ENCODE peak calls at places on chromosome 9, in nine cellular contexts. One of them, this sample, is unnamed.

GRCh38 chr9:83569326-83569725 is 31.1 kb upstream of the FRMD3 start:
- DNase-seq in K562: no peak
- DNase-seq in H1: no peak
- DNase-seq in colonic mucosa: no peak
- DNase-seq in PC-3: no peak
- DNase-seq in HepG2: no peak
- DNase-seq in endodermal cell: no peak
- DNase-seq in mammary epithelial cell: no peak
- DNase-seq in MM.1S: peak; percentile 57
- DNase-seq in this sample: no peak

GRCh38 chr9:91023741-91024140 is 222.1 kb downstream of the SYK start:
- DNase-seq in K562: no peak
- DNase-seq in colonic mucosa: no peak
- DNase-seq in mammary epithelial cell: no peak
- DNase-seq in H1: no peak
- DNase-seq in MM.1S: no peak
- DNase-seq in HepG2: no peak
- DNase-seq in endodermal cell: no peak
- DNase-seq in PC-3: no peak
- DNase-seq in this sample: no peak

GRCh38 chr9:84773023-84773422 is 103.5 kb downstream of the NTRK2 start:
- DNase-seq in PC-3: no peak
- DNase-seq in H1: no peak
- DNase-seq in mammary epithelial cell: peak; percentile 78
- DNase-seq in colonic mucosa: no peak
- DNase-seq in MM.1S: no peak
- DNase-seq in K562: no peak
- DNase-seq in endodermal cell: no peak
- DNase-seq in HepG2: no peak
- DNase-seq in this sample: no peak

GRCh38 chr9:8262625-8263622 is 463.3 kb upstream of the DMAC1 start:
- DNase-seq in mammary epithelial cell: no peak
- DNase-seq in H1: no peak
- DNase-seq in PC-3: no peak
- DNase-seq in K562: no peak
- DNase-seq in colonic mucosa: no peak
- DNase-seq in endodermal cell: no peak
- DNase-seq in MM.1S: no peak
- DNase-seq in HepG2: no peak
- DNase-seq in this sample: no peak

GRCh38 chr9:25121811-25122210 is 556.4 kb downstream of the TUSC1 start:
- DNase-seq in K562: no peak
- DNase-seq in endodermal cell: no peak
- DNase-seq in mammary epithelial cell: no peak
- DNase-seq in MM.1S: no peak
- DNase-seq in H1: no peak
- DNase-seq in HepG2: no peak
- DNase-seq in colonic mucosa: no peak
- DNase-seq in PC-3: no peak
- DNase-seq in this sample: no peak

GRCh38 chr9:121976751-121977150 is 116.4 kb downstream of the TTLL11 start:
- DNase-seq in MM.1S: no peak
- DNase-seq in colonic mucosa: no peak
- DNase-seq in endodermal cell: no peak
- DNase-seq in mammary epithelial cell: peak; percentile 70
- DNase-seq in HepG2: no peak
- DNase-seq in K562: no peak
- DNase-seq in H1: no peak
- DNase-seq in PC-3: no peak
- DNase-seq in this sample: no peak

GRCh38 chr9:95511952-95512750 is 4.6 kb downstream of the PTCH1 start:
- DNase-seq in mammary epithelial cell: no peak
- DNase-seq in H1: peak; percentile 81
- DNase-seq in colonic mucosa: peak; percentile 36
- DNase-seq in endodermal cell: peak; percentile 78
- DNase-seq in HepG2: no peak
- DNase-seq in PC-3: peak; percentile 31
- DNase-seq in K562: no peak
- DNase-seq in MM.1S: no peak
- DNase-seq in this sample: no peak

GRCh38 chr9:114321759-114322158 is 1.1 kb upstream of the ORM1 start:
- DNase-seq in colonic mucosa: no peak
- DNase-seq in H1: no peak
- DNase-seq in K562: no peak
- DNase-seq in PC-3: no peak
- DNase-seq in MM.1S: no peak
- DNase-seq in endodermal cell: no peak
- DNase-seq in HepG2: no peak
- DNase-seq in mammary epithelial cell: no peak
- DNase-seq in this sample: no peak

GRCh38 chr9:126631254-126631653 is 17.5 kb downstream of the LMX1B start:
- DNase-seq in MM.1S: no peak
- DNase-seq in PC-3: no peak
- DNase-seq in mammary epithelial cell: no peak
- DNase-seq in K562: peak; percentile 37
- DNase-seq in H1: no peak
- DNase-seq in colonic mucosa: no peak
- DNase-seq in HepG2: no peak
- DNase-seq in endodermal cell: peak; percentile 82
- DNase-seq in this sample: no peak

DNA sequence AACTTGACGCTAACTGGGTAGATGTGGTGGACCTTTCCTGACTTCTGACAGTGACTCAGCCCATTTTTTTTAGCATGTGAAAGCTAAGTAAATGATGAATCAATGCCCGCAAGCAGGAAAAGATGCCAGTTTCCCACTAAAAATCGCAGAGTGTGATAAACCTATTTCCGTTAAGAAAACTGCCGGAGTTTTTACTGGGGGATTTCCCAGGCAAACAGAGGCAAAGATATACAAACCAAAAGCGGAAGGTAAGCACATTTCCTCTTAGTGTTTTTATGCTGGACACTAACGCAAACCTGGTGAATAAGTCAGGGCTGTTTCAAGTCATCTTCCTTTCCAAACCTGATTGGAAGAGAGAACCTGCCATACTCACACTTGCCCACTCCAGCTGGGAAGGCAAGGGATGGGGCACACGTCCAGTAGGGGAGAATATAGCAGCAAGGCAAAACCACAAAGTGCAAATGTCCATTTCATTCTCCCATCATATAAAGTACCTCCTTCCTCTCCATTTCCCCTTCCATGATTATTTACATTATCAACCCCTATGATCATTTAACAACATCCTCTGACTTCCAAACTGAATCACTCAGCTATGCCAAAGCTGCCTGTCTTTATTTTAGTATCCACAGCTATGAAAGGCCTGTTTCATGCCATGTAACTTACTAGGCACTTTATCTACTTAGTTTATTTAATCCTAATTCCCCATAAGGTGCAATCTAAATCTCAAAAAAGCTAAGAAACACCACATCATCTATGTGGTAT is 349.8 kb upstream of the RFX3 start:
- DNase-seq in K562: no peak
- DNase-seq in colonic mucosa: no peak
- DNase-seq in mammary epithelial cell: peak; percentile 65
- DNase-seq in H1: no peak
- DNase-seq in PC-3: peak; percentile 97
- DNase-seq in MM.1S: peak; percentile 42
- DNase-seq in endodermal cell: no peak
- DNase-seq in HepG2: no peak
- DNase-seq in this sample: no peak
- H3K9ac ChIP-seq in K562: no peak overlapping the region
- H3K9ac ChIP-seq in colonic mucosa: no peak overlapping the region
- H3K9ac ChIP-seq in mammary epithelial cell: no peak overlapping the region
- H3K9ac ChIP-seq in H1: no peak overlapping the region
- H3K9ac ChIP-seq in PC-3: peak overlapping the region; percentile 97
- H3K9ac ChIP-seq in MM.1S: no peak overlapping the region
- H3K9ac ChIP-seq in endodermal cell: no peak overlapping the region
- H3K9ac ChIP-seq in HepG2: no peak overlapping the region
- H3K9ac ChIP-seq in this sample: no peak overlapping the region

DNA sequence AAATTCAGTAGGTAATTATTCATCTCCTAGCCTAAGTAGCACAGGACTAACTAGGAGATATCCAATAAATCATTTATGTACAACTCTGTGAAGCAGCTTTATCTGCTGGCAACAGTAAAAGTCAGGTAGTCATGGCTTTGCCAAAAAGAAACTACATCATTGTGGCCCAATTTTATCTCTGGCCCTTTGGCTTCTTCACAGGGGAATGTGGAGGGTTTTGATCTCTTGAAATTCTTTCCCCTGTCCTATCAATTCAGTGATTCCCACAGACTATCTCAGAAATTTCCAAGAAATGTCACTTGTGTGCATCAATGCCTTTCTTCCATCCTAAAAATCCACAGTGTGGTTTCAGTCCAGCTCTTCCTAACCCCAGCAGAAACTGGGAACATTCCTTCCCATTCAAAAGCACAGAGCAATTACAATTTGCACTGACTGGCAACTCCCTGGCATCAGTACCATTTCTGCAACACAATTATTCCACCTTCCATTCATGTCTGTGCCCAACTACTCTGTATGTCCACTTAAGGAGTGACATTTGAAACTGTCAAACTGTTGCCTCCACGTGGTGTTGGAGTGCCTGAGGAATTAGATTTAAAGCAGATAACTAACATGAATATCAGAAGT is 6.6 kb downstream of the CDC14B start:
- DNase-seq in MM.1S: no peak
- DNase-seq in H1: no peak
- DNase-seq in colonic mucosa: no peak
- DNase-seq in PC-3: no peak
- DNase-seq in K562: no peak
- DNase-seq in mammary epithelial cell: no peak
- DNase-seq in HepG2: no peak
- DNase-seq in endodermal cell: no peak
- DNase-seq in this sample: no peak
- H3K9ac ChIP-seq in MM.1S: no peak overlapping the region
- H3K9ac ChIP-seq in H1: no peak overlapping the region
- H3K9ac ChIP-seq in colonic mucosa: no peak overlapping the region
- H3K9ac ChIP-seq in PC-3: no peak overlapping the region
- H3K9ac ChIP-seq in K562: no peak overlapping the region
- H3K9ac ChIP-seq in mammary epithelial cell: no peak overlapping the region
- H3K9ac ChIP-seq in HepG2: no peak overlapping the region
- H3K9ac ChIP-seq in endodermal cell: no peak overlapping the region
- H3K9ac ChIP-seq in this sample: no peak overlapping the region

DNA sequence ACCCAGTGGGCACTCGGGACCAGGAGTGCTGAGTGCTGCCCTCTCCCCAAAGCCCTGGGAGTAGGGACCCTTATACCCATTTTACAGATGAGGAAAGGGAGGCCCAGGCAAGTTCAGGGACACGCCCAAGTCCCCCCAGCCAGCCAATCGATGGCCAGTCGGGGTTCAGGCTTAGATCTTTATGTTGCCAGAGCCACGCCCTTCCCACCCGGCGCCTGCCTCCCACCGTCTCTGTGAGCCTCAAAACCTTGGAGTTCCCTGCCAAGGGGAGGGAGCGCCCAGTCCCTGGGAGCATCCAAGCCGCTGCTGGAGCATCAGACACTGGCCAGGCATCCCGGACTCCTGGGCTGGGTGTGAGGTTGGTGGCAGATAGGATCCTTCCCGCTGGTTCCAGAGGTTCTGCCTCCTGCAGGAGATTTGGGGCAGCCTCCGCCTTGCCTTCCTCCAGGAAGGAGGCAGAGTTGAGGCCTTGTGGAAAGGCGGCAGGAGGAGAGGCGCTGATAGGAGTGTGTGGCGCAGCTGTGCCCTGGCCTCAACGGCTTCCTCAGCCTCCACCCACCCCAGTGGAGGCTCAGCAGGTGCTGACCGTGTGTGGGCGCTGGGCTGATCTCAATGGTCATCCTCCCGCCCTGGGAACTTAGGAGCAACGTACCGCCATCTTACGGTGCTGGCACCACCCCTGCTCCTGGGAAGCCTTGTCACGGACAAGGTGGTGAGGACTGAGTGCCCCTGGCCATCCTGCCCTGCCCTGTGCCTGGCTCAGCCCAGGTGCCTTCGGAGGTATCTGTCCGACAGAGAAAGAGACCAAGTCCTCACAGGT is 10.1 kb downstream of the NCS1 start:
- DNase-seq in K562: peak; percentile 50
- DNase-seq in MM.1S: no peak
- DNase-seq in mammary epithelial cell: no peak
- DNase-seq in HepG2: no peak
- DNase-seq in colonic mucosa: no peak
- DNase-seq in H1: no peak
- DNase-seq in endodermal cell: no peak
- DNase-seq in PC-3: no peak
- DNase-seq in this sample: no peak
- H3K9ac ChIP-seq in K562: no peak overlapping the region
- H3K9ac ChIP-seq in MM.1S: no peak overlapping the region
- H3K9ac ChIP-seq in mammary epithelial cell: no peak overlapping the region
- H3K9ac ChIP-seq in HepG2: no peak overlapping the region
- H3K9ac ChIP-seq in colonic mucosa: peak overlapping the region; percentile 14
- H3K9ac ChIP-seq in H1: no peak overlapping the region
- H3K9ac ChIP-seq in endodermal cell: no peak overlapping the region
- H3K9ac ChIP-seq in PC-3: no peak overlapping the region
- H3K9ac ChIP-seq in this sample: no peak overlapping the region

GRCh38 chr9:109568089-109568488 is 70.0 kb upstream of the PTPN3 start:
- DNase-seq in colonic mucosa: no peak
- DNase-seq in PC-3: no peak
- DNase-seq in mammary epithelial cell: no peak
- DNase-seq in endodermal cell: no peak
- DNase-seq in HepG2: no peak
- DNase-seq in H1: no peak
- DNase-seq in K562: no peak
- DNase-seq in MM.1S: no peak
- DNase-seq in this sample: no peak
- H3K9ac ChIP-seq in colonic mucosa: no peak overlapping the region
- H3K9ac ChIP-seq in PC-3: no peak overlapping the region
- H3K9ac ChIP-seq in mammary epithelial cell: no peak overlapping the region
- H3K9ac ChIP-seq in endodermal cell: no peak overlapping the region
- H3K9ac ChIP-seq in HepG2: no peak overlapping the region
- H3K9ac ChIP-seq in H1: no peak overlapping the region
- H3K9ac ChIP-seq in K562: no peak overlapping the region
- H3K9ac ChIP-seq in MM.1S: no peak overlapping the region
- H3K9ac ChIP-seq in this sample: no peak overlapping the region

GRCh38 chr9:134486127-134486995 is 155.2 kb upstream of the COL5A1 start:
- DNase-seq in HepG2: no peak
- DNase-seq in K562: no peak
- DNase-seq in H1: no peak
- DNase-seq in mammary epithelial cell: no peak
- DNase-seq in MM.1S: no peak
- DNase-seq in endodermal cell: no peak
- DNase-seq in PC-3: no peak
- DNase-seq in colonic mucosa: no peak
- DNase-seq in this sample: no peak

GRCh38 chr9:134489621-134490380 is 151.8 kb upstream of the COL5A1 start:
- DNase-seq in colonic mucosa: no peak
- DNase-seq in endodermal cell: no peak
- DNase-seq in PC-3: no peak
- DNase-seq in K562: no peak
- DNase-seq in H1: no peak
- DNase-seq in mammary epithelial cell: no peak
- DNase-seq in HepG2: no peak
- DNase-seq in MM.1S: no peak
- DNase-seq in this sample: no peak

GRCh38 chr9:134487066-134487710 is 154.4 kb upstream of the COL5A1 start:
- DNase-seq in K562: no peak
- DNase-seq in endodermal cell: no peak
- DNase-seq in HepG2: no peak
- DNase-seq in colonic mucosa: no peak
- DNase-seq in MM.1S: no peak
- DNase-seq in PC-3: no peak
- DNase-seq in H1: no peak
- DNase-seq in mammary epithelial cell: no peak
- DNase-seq in this sample: no peak

GRCh38 chr9:134488901-134489280 is 152.7 kb upstream of the COL5A1 start:
- DNase-seq in colonic mucosa: no peak
- DNase-seq in H1: no peak
- DNase-seq in MM.1S: no peak
- DNase-seq in mammary epithelial cell: no peak
- DNase-seq in PC-3: no peak
- DNase-seq in endodermal cell: no peak
- DNase-seq in K562: no peak
- DNase-seq in HepG2: no peak
- DNase-seq in this sample: no peak

GRCh38 chr9:134488251-134488900 is 153.2 kb upstream of the COL5A1 start:
- DNase-seq in H1: no peak
- DNase-seq in HepG2: no peak
- DNase-seq in endodermal cell: no peak
- DNase-seq in K562: no peak
- DNase-seq in mammary epithelial cell: no peak
- DNase-seq in colonic mucosa: no peak
- DNase-seq in MM.1S: no peak
- DNase-seq in PC-3: no peak
- DNase-seq in this sample: no peak
- H3K9ac ChIP-seq in H1: no peak overlapping the region
- H3K9ac ChIP-seq in HepG2: no peak overlapping the region
- H3K9ac ChIP-seq in endodermal cell: no peak overlapping the region
- H3K9ac ChIP-seq in K562: no peak overlapping the region
- H3K9ac ChIP-seq in mammary epithelial cell: no peak overlapping the region
- H3K9ac ChIP-seq in colonic mucosa: no peak overlapping the region
- H3K9ac ChIP-seq in MM.1S: no peak overlapping the region
- H3K9ac ChIP-seq in PC-3: no peak overlapping the region
- H3K9ac ChIP-seq in this sample: no peak overlapping the region

This sample was measured in DND-41.